ENCODE peak calls at places on chromosomes 4 and X, in seven cellular contexts. J is NCI-H1092 treated with DMSO at 0.1 percent for 48 hours; F is WERI-Rb-1; W is anterior cingulate cortex; V is K562; L is effector memory CD8-positive, alpha-beta T cell; K is caudate nucleus. C is an unnamed sample.

GRCh38 chr4:186840222-186840701 is 116.6 kb upstream of the FAT1 start:
- DNase-seq in V (peak), L (no peak), K (no peak), J (no peak), W (no peak), F (no peak), C (peak)

GRCh38 chr4:153112071-153112460 is 92.2 kb upstream of the TRIM2 start:
- DNase-seq in J (no peak), L (no peak), F (no peak), W (no peak), K (no peak), V (no peak), C (no peak)

GRCh38 chr4:186088516-186088915 is 16.0 kb upstream of the FAM149A start:
- DNase-seq in J (no peak), W (no peak), V (no peak), K (no peak), L (no peak), F (no peak), C (no peak)

GRCh38 chrX:12610079-12610478 is 181.1 kb upstream of the PRPS2 start:
- DNase-seq in V (no peak), K (no peak), W (no peak), J (no peak), L (no peak), F (no peak), C (peak)

GRCh38 chr4:73127839-73128448 is 58.4 kb upstream of the COX18 start:
- DNase-seq in K (no peak), V (peak), J (no peak), L (no peak), F (peak), W (no peak), C (peak)

GRCh38 chr4:15213415-15213814 is 211.1 kb downstream of the CPEB2 start:
- DNase-seq in K (no peak), L (no peak), W (no peak), F (no peak), J (no peak), V (no peak), C (no peak)

GRCh38 chr4:83618431-83618830 is 82.5 kb downstream of the GPAT3 start:
- DNase-seq in J (no peak), V (peak), K (no peak), F (no peak), L (no peak), W (no peak), C (no peak)

GRCh38 chr4:104532677-104533076 is 38.0 kb upstream of the CXXC4 start:
- DNase-seq in W (no peak), L (no peak), V (no peak), K (no peak), F (no peak), J (no peak), C (no peak)

GRCh38 chrX:68433155-68433980 is at the start of gene OPHN1:
- DNase-seq in W (peak), V (peak), J (no peak), L (no peak), K (no peak), F (peak), C (peak)

GRCh38 chr4:183823394-183823793 is 81.7 kb upstream of the STOX2 start:
- DNase-seq in L (no peak), F (no peak), J (no peak), V (no peak), K (no peak), W (no peak), C (no peak)

GRCh38 chr4:39357002-39357401 is 9.2 kb downstream of the RFC1 start:
- DNase-seq in J (no peak), L (no peak), W (no peak), F (no peak), K (no peak), V (no peak), C (peak)

GRCh38 chr4:186216465-186217024 is 10.8 kb upstream of the KLKB1 start:
- DNase-seq in L (no peak), F (no peak), V (no peak), J (no peak), W (no peak), K (no peak), C (no peak)

GRCh38 chrX:24647257-24648058 is at the start of gene PCYT1B:
- DNase-seq in L (peak), W (peak), K (peak), J (peak), V (peak), F (no peak), C (peak)

GRCh38 chr4:26719954-26720552 is 136.2 kb downstream of the TBC1D19 start:
- DNase-seq in W (no peak), L (no peak), F (no peak), J (peak), V (peak), K (no peak), C (peak)

GRCh38 chrX:68895339-68896250 is 66.8 kb downstream of the EFNB1 start:
- DNase-seq in L (no peak), W (no peak), K (no peak), V (peak), J (no peak), F (no peak), C (no peak)

GRCh38 chr4:83568057-83568456 is 32.1 kb downstream of the GPAT3 start:
- DNase-seq in V (no peak), J (no peak), W (no peak), F (no peak), K (no peak), L (no peak), C (no peak)

GRCh38 chrX:111444881-111445280 is 32.9 kb upstream of the DCX start:
- DNase-seq in K (no peak), W (no peak), F (no peak), L (no peak), V (no peak), J (no peak), C (peak)

GRCh38 chr4:122692641-122693520 is 39.6 kb upstream of the BBS12 start:
- DNase-seq in J (no peak), V (no peak), K (no peak), F (no peak), W (no peak), L (no peak), C (no peak)

GRCh38 chrX:274904-275475 is 6.2 kb upstream of the PLCXD1 start:
- DNase-seq in V (no peak), J (no peak), L (no peak), W (no peak), F (peak), K (no peak), C (no peak)

GRCh38 chrX:152647978-152648377 is 10.3 kb downstream of the GABRQ start:
- DNase-seq in V (peak), J (no peak), W (no peak), L (no peak), K (no peak), F (no peak), C (peak)

GRCh38 chrX:47091149-47091775 is 13.0 kb downstream of the RGN start:
- DNase-seq in L (no peak), J (no peak), W (no peak), K (no peak), V (peak), F (no peak), C (no peak)

GRCh38 chrX:39261446-39262147 is 460.3 kb downstream of the MID1IP1 start:
- DNase-seq in V (peak), W (no peak), L (no peak), K (no peak), F (peak), J (peak), C (peak)

GRCh38 chr4:128544277-128544676 is 256.7 kb upstream of the PGRMC2 start:
- DNase-seq in V (no peak), J (no peak), K (no peak), F (no peak), L (no peak), W (no peak), C (no peak)

GRCh38 chr4:151117371-151117962 is 18.0 kb downstream of the RPS3A start:
- DNase-seq in F (peak), L (peak), J (peak), W (no peak), V (peak), K (no peak), C (peak)

GRCh38 chr4:120870279-120870673 is 52.2 kb downstream of the PRDM5 start:
- DNase-seq in V (no peak), L (no peak), J (no peak), K (no peak), F (peak), W (no peak), C (no peak)

GRCh38 chrX:17433965-17434364 is 59.0 kb downstream of the NHS start:
- DNase-seq in J (no peak), W (no peak), V (no peak), F (no peak), L (no peak), K (no peak), C (no peak)

GRCh38 chr4:162959056-162959455 is 207.6 kb downstream of the NAF1 start:
- DNase-seq in L (no peak), W (no peak), F (peak), K (no peak), V (peak), J (no peak), C (peak)

GRCh38 chr4:791201-791865 is 34.6 kb downstream of the CPLX1 start:
- DNase-seq in J (no peak), W (no peak), V (no peak), K (no peak), F (no peak), L (no peak), C (no peak)

GRCh38 chr4:176845636-176846035 is 52.9 kb upstream of the VEGFC start:
- DNase-seq in W (no peak), K (no peak), L (no peak), F (no peak), J (no peak), V (no peak), C (no peak)

GRCh38 chrX:47540754-47541538 is 20.1 kb upstream of the ARAF start:
- DNase-seq in V (peak), W (peak), F (peak), K (peak), J (peak), L (no peak), C (peak)

GRCh38 chrX:154401918-154402621 is 3.9 kb downstream of the RPL10 start:
- DNase-seq in L (no peak), F (no peak), J (peak), W (no peak), V (no peak), K (no peak), C (no peak)

GRCh38 chr4:63211377-63211776 is 1197.9 kb downstream of the TECRL start:
- DNase-seq in K (no peak), F (no peak), V (no peak), J (no peak), W (no peak), L (no peak), C (no peak)

GRCh38 chr4:139535852-139536234 is 20.2 kb downstream of the SETD7 start:
- DNase-seq in L (no peak), W (no peak), F (no peak), J (no peak), K (no peak), V (no peak), C (no peak)

GRCh38 chr4:14837860-14838259 is 164.4 kb upstream of the CPEB2 start:
- DNase-seq in F (no peak), W (no peak), L (no peak), K (no peak), V (peak), J (no peak), C (peak)

GRCh38 chrX:85244411-85245210 is 820 bp downstream of the ZNF711 start:
- DNase-seq in L (no peak), K (no peak), V (peak), W (peak), J (peak), F (peak), C (peak)

GRCh38 chrX:34275710-34276109 is 143.6 kb upstream of the FAM47A start:
- DNase-seq in L (no peak), J (no peak), F (no peak), K (no peak), V (no peak), W (no peak), C (peak)

GRCh38 chr4:54877006-54877405 is 219.2 kb downstream of the KIT start:
- DNase-seq in K (no peak), F (no peak), L (no peak), J (no peak), V (no peak), W (no peak), C (no peak)

GRCh38 chr4:122259849-122260248 is 107.7 kb downstream of the BLTP1 start:
- DNase-seq in K (no peak), J (no peak), L (no peak), W (no peak), F (no peak), V (no peak), C (no peak)

GRCh38 chr4:53477038-53477565 is 99.7 kb downstream of the FIP1L1 start:
- DNase-seq in J (no peak), F (no peak), K (no peak), V (no peak), W (no peak), L (no peak), C (peak)

C was measured in OCI-M1.